ENCODE peak calls at places on chromosomes 1 and 21, in nine cellular contexts. X, R, E, V, Q, Z, F, A and I are unnamed samples.

GRCh38 chr1:47411441-47411840 is 4.6 kb upstream of the FOXE3 start:
- DNase-seq in X (no peak), R (no peak), E (no peak), V (no peak), Q (no peak), Z (no peak), F (peak; percentile 40), A (no peak), I (no peak)

GRCh38 chr1:228017356-228018124 is 10.7 kb downstream of the WNT3A start:
- DNase-seq in X (no peak), R (peak; percentile 41), E (no peak), V (no peak), Q (no peak), Z (no peak), F (no peak), A (no peak), I (no peak)

GRCh38 chr1:243605604-243606003 is 244.4 kb downstream of the AKT3 start:
- DNase-seq in X (no peak), R (no peak), E (peak; percentile 90), V (no peak), Q (no peak), Z (no peak), F (peak; percentile 65), A (no peak), I (no peak)

GRCh38 chr1:172286629-172287076 is 133.8 kb upstream of the C1orf105 start:
- DNase-seq in X (peak; percentile 59), R (peak; percentile 66), E (peak; percentile 83), V (no peak), Q (peak; percentile 47), Z (peak; percentile 61), F (peak; percentile 84), A (no peak), I (no peak)

GRCh38 chr1:7153464-7153863 is 368.2 kb downstream of the CAMTA1 start:
- DNase-seq in X (no peak), R (no peak), E (no peak), V (no peak), Q (no peak), Z (no peak), F (no peak), A (no peak), I (no peak)

GRCh38 chr1:91871994-91872393 is 14.0 kb downstream of the TGFBR3 start:
- DNase-seq in X (no peak), R (no peak), E (peak; percentile 35), V (no peak), Q (no peak), Z (no peak), F (no peak), A (no peak), I (no peak)

GRCh38 chr1:17161137-17161700 is 42.0 kb upstream of the PADI2 start:
- DNase-seq in X (no peak), R (no peak), E (peak; percentile 28), V (no peak), Q (no peak), Z (no peak), F (no peak), A (peak; percentile 48), I (peak; percentile 50)

GRCh38 chr21:31873696-31874599 is 1.1 kb downstream of the HUNK start:
- DNase-seq in X (no peak), R (no peak), E (no peak), V (no peak), Q (peak; percentile 53), Z (no peak), F (no peak), A (peak; percentile 39), I (peak; percentile 11)

GRCh38 chr1:52364235-52364839 is 1.7 kb downstream of the CC2D1B start:
- DNase-seq in X (no peak), R (no peak), E (no peak), V (no peak), Q (no peak), Z (no peak), F (no peak), A (peak; percentile 26), I (no peak)

GRCh38 chr1:54743827-54744226 is 20.5 kb downstream of the PARS2 start:
- DNase-seq in X (no peak), R (peak; percentile 46), E (no peak), V (no peak), Q (no peak), Z (no peak), F (no peak), A (no peak), I (no peak)

GRCh38 chr1:162823771-162824525 is 33.4 kb downstream of the HSD17B7 start:
- DNase-seq in X (no peak), R (no peak), E (no peak), V (no peak), Q (no peak), Z (no peak), F (no peak), A (no peak), I (no peak)

GRCh38 chr1:14138135-14138506 is 438.1 kb downstream of the PRDM2 start:
- DNase-seq in X (no peak), R (no peak), E (no peak), V (no peak), Q (no peak), Z (no peak), F (no peak), A (no peak), I (peak; percentile 2)

GRCh38 chr1:8666394-8667167 is 150.9 kb downstream of the RERE start:
- DNase-seq in X (no peak), R (no peak), E (peak; percentile 50), V (no peak), Q (no peak), Z (no peak), F (no peak), A (peak; percentile 23), I (no peak)

GRCh38 chr1:91732291-91732953 is 153.5 kb downstream of the TGFBR3 start:
- DNase-seq in X (peak; percentile 94), R (no peak), E (peak; percentile 40), V (no peak), Q (peak; percentile 57), Z (no peak), F (peak; percentile 71), A (no peak), I (peak; percentile 44)

GRCh38 chr1:69755647-69756046 is 187.9 kb downstream of the LRRC7 start:
- DNase-seq in X (no peak), R (no peak), E (no peak), V (no peak), Q (no peak), Z (no peak), F (no peak), A (no peak), I (no peak)

GRCh38 chr1:194705123-194705522 is 1518.7 kb upstream of the B3GALT2 start:
- DNase-seq in X (no peak), R (no peak), E (peak; percentile 75), V (no peak), Q (no peak), Z (no peak), F (peak; percentile 22), A (no peak), I (peak; percentile 55)

GRCh38 chr1:30756545-30757195 is 904 bp downstream of the LAPTM5 start:
- DNase-seq in X (peak; percentile 23), R (peak; percentile 86), E (peak; percentile 62), V (peak; percentile 10), Q (no peak), Z (peak; percentile 75), F (peak; percentile 81), A (peak; percentile 80), I (peak; percentile 76)
- H3K4me3 ChIP-seq in X (no peak overlapping the region), R (peak overlapping the region; percentile 60), E (no peak overlapping the region), V (peak overlapping the region; percentile 67), Q (no peak overlapping the region), Z (peak overlapping the region; percentile 39), F (no peak overlapping the region), A (peak overlapping the region; percentile 69), I (peak overlapping the region; percentile 88)

GRCh38 chr1:40879487-40880175 is 17.5 kb upstream of the CITED4 start:
- DNase-seq in X (no peak), R (no peak), E (no peak), V (no peak), Q (no peak), Z (no peak), F (no peak), A (no peak), I (no peak)

GRCh38 chr1:40880813-40881549 is 18.8 kb upstream of the CITED4 start:
- DNase-seq in X (no peak), R (no peak), E (no peak), V (no peak), Q (no peak), Z (no peak), F (no peak), A (no peak), I (no peak)

GRCh38 chr1:40876891-40877290 is 14.7 kb upstream of the CITED4 start:
- DNase-seq in X (no peak), R (no peak), E (no peak), V (no peak), Q (no peak), Z (no peak), F (no peak), A (no peak), I (no peak)

GRCh38 chr1:40877681-40878080 is 15.5 kb upstream of the CITED4 start:
- DNase-seq in X (peak; percentile 86), R (peak; percentile 94), E (peak; percentile 92), V (peak; percentile 77), Q (peak; percentile 48), Z (peak; percentile 87), F (peak; percentile 88), A (no peak), I (peak; percentile 54)

GRCh38 chr1:40878906-40879305 is 16.7 kb upstream of the CITED4 start:
- DNase-seq in X (no peak), R (no peak), E (no peak), V (no peak), Q (no peak), Z (no peak), F (no peak), A (no peak), I (no peak)
- TF ChIP-seq CTCF in X (no peak), R (no peak), E (no peak), V (no peak), Q (no peak), Z (no peak), F (no peak), A (no peak), I (no peak)

DNA sequence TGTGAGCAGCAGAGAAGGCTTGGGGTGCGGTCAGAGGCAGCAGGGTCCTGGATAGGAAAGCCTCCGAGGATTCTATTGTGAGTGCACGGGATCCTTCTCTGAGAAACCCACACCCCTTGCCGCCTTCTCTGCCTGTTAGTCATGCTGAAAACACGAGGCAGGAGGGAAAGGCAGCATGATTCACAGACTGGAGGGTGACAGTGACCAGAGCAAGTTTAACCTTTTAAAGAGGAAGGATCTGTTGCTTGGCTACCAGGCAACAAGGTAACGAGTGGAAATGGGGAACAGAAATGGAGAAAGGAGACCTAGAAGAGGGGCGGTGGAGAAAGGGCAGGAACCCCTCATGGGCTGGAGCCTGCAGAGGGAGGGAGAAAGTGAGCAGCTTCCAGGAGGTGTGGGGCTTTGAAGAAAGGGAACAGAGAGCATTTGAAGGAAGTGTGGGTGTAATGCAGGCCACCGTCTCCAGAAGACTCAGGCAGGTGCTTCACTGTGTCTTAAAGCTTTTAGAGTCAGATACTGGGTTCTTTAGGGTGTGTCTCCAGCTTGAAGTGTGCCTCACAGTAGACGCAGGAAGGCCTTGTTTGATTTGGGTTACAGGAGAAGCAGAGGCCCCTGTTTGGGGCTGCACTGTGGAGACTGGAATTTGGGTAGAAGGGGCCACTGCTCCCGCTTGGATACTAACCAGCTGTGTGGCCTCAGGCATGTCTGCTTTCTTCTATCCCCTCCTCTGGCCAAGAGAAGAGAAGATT is 19.1 kb downstream of the OPTC start:
- DNase-seq in X (peak; percentile 82), R (peak; percentile 86), E (peak; percentile 92), V (peak; percentile 41), Q (peak; percentile 69), Z (peak; percentile 76), F (peak; percentile 93), A (peak; percentile 18), I (peak; percentile 4)
- H3K4me3 ChIP-seq in X (no peak overlapping the region), R (no peak overlapping the region), E (no peak overlapping the region), V (peak overlapping the region; percentile 7), Q (no peak overlapping the region), Z (no peak overlapping the region), F (no peak overlapping the region), A (no peak overlapping the region), I (no peak overlapping the region)

GRCh38 chr1:235270625-235271024 is 57.4 kb downstream of the ARID4B start:
- DNase-seq in X (no peak), R (no peak), E (no peak), V (no peak), Q (no peak), Z (no peak), F (no peak), A (no peak), I (peak; percentile 26)
- TF ChIP-seq CTCF in X (no peak), R (no peak), E (no peak), V (no peak), Q (no peak), Z (no peak), F (no peak), A (no peak), I (no peak)